ENCODE peak calls at places on chromosomes 1 and 21, in four cellular contexts. D, R, G and P are unnamed samples.

GRCh38 chr21:41361786-41362604 is at the start of gene MX2:
- DNase-seq in G (peak; percentile 34), D (no peak), R (peak; percentile 71), P (peak; percentile 78)

GRCh38 chr1:28518745-28519341 is 13.0 kb downstream of the RCC1 start:
- DNase-seq in D (no peak), R (no peak), G (no peak), P (no peak)

GRCh38 chr1:217564833-217565232 is 66.1 kb downstream of the GPATCH2 start:
- DNase-seq in D (no peak), G (no peak), R (no peak), P (no peak)

GRCh38 chr1:40316595-40317393 is at the start of gene COL9A2:
- DNase-seq in D (peak; percentile 64), G (peak; percentile 82), R (peak; percentile 47), P (no peak)

GRCh38 chr1:33532936-33533335 is 60.5 kb downstream of the ZSCAN20 start:
- DNase-seq in R (no peak), D (no peak), G (no peak), P (no peak)

GRCh38 chr21:36478207-36478701 is 1.7 kb downstream of the CLDN14 start:
- DNase-seq in D (no peak), G (no peak), R (no peak), P (no peak)

GRCh38 chr1:234584431-234584805 is 25.6 kb downstream of the IRF2BP2 start:
- DNase-seq in D (no peak), G (no peak), R (no peak), P (no peak)

GRCh38 chr1:65339866-65340483 is 30.6 kb downstream of the DNAJC6 start:
- DNase-seq in D (no peak), G (no peak), R (no peak), P (no peak)

GRCh38 chr21:36990508-36991205 is 15.8 kb upstream of the RIPPLY3 start:
- DNase-seq in D (no peak), R (no peak), G (peak; percentile 78), P (no peak)

GRCh38 chr1:160206421-160207117 is 1.4 kb downstream of the PEA15 start:
- DNase-seq in G (peak; percentile 79), R (no peak), D (peak; percentile 17), P (no peak)

GRCh38 chr1:145999321-146000024 is 3.1 kb upstream of the TXNIP start:
- DNase-seq in D (no peak), G (peak; percentile 44), R (peak; percentile 74), P (peak; percentile 68)

GRCh38 chr1:229342902-229343587 is at the start of gene CCSAP:
- DNase-seq in D (peak; percentile 74), R (peak; percentile 40), G (peak; percentile 75), P (no peak)

GRCh38 chr1:1510912-1511532 is 940 bp upstream of the ATAD3A start:
- DNase-seq in R (peak; percentile 16), D (peak; percentile 44), G (peak; percentile 80), P (no peak)

GRCh38 chr1:178407662-178408061 is 89.1 kb downstream of the CLEC20A start:
- DNase-seq in R (no peak), G (peak; percentile 51), D (peak; percentile 35), P (no peak)

GRCh38 chr1:245863566-245864184 is 643.4 kb downstream of the SMYD3 start:
- DNase-seq in G (no peak), D (no peak), R (no peak), P (no peak)

GRCh38 chr1:211985556-211986264 is 49.6 kb downstream of the INTS7 start:
- DNase-seq in R (no peak), G (no peak), D (no peak), P (no peak)

GRCh38 chr1:182806015-182806678 is 16.6 kb downstream of the NPL start:
- DNase-seq in D (peak; percentile 77), G (peak; percentile 92), R (no peak), P (no peak)

GRCh38 chr1:218636548-218636947 is 291.4 kb downstream of the TGFB2 start:
- DNase-seq in G (no peak), R (no peak), D (no peak), P (no peak)

GRCh38 chr1:21334214-21335087 is 44.2 kb upstream of the ECE1 start:
- DNase-seq in D (peak; percentile 78), G (peak; percentile 94), R (peak; percentile 88), P (peak; percentile 86)

GRCh38 chr1:113811353-113811887 is 856 bp downstream of the RSBN1 start:
- DNase-seq in G (peak; percentile 86), D (peak; percentile 82), R (no peak), P (no peak)

GRCh38 chr1:184672013-184672726 is 82.5 kb downstream of the EDEM3 start:
- DNase-seq in R (no peak), G (no peak), D (no peak), P (no peak)

GRCh38 chr1:182674346-182675246 is 9.8 kb downstream of the RGS8 start:
- DNase-seq in D (no peak), G (peak; percentile 82), R (peak; percentile 14), P (peak; percentile 77)

GRCh38 chr1:239053269-239053668 is 333.1 kb upstream of the CHRM3 start:
- DNase-seq in D (no peak), R (no peak), G (no peak), P (no peak)

GRCh38 chr1:225368036-225368552 is 59.7 kb downstream of the LBR start:
- DNase-seq in D (no peak), R (no peak), G (no peak), P (no peak)

GRCh38 chr1:31655756-31656155 is 11.1 kb upstream of the PEF1 start:
- DNase-seq in R (no peak), G (no peak), D (no peak), P (no peak)
- TF ChIP-seq CTCF in R (no peak), G (no peak), D (no peak), P (no peak)

GRCh38 chr1:232538943-232539302 is 91.0 kb downstream of the SIPA1L2 start:
- DNase-seq in G (no peak), R (no peak), D (no peak), P (no peak)

GRCh38 chr1:232542633-232543032 is 87.3 kb downstream of the SIPA1L2 start:
- DNase-seq in R (no peak), D (peak; percentile 25), G (no peak), P (no peak)

GRCh38 chr1:232534552-232535517 is 95.1 kb downstream of the SIPA1L2 start:
- DNase-seq in G (no peak), D (no peak), R (no peak), P (no peak)

GRCh38 chr1:232543194-232543593 is 86.7 kb downstream of the SIPA1L2 start:
- DNase-seq in R (no peak), G (no peak), D (no peak), P (no peak)

DNA sequence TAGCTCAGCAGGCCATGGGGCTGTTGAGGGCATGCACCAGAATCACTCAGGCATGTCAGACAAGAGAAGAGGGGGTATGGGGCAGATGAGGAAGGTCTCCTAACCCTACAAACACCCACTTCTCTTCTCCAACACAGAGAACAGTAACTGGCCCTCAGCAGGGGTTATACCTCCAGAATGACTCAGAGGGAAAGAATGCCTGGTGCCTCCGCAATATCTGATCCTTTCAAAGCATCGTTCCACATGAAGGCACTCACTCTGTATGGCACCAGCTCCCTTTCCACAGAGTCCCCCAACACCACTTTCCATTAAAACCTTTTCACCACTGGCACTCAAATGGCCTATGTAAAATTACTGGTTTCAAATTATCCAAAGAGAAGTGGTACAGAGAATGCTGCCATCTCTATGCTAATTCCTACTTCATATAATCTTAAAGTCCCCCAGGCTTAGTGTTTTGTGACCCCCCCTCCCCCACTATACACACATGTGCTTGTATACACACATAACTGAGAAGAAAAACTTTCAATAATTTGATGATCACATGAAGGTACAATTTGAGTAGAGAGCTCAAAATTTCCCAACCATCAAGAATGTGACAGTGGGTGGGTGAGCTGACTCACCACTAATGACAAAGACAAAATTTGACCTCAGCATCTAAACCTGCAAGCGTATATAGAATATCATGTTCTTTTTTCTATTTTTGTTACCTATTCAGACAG is 91.5 kb downstream of the SIPA1L2 start:
- DNase-seq in G (peak; percentile 91), D (peak; percentile 58), R (no peak), P (no peak)
- H3K27ac ChIP-seq in G (peak overlapping the region; percentile 69), D (no peak overlapping the region), R (no peak overlapping the region), P (no peak overlapping the region)

GRCh38 chr1:26998319-26999300 is 5.1 kb downstream of the TRNP1 start:
- DNase-seq in G (peak; percentile 70), R (no peak), D (no peak), P (no peak)

GRCh38 chr1:27001570-27002360 is 8.3 kb downstream of the TRNP1 start:
- DNase-seq in G (peak; percentile 61), D (no peak), R (peak; percentile 70), P (no peak)

GRCh38 chr1:27000092-27000816 is 6.8 kb downstream of the TRNP1 start:
- DNase-seq in D (no peak), G (peak; percentile 44), R (no peak), P (no peak)

GRCh38 chr1:27000817-27001460 is 7.4 kb downstream of the TRNP1 start:
- DNase-seq in G (peak; percentile 50), R (no peak), D (no peak), P (no peak)

GRCh38 chr1:26999440-26999987 is 6.0 kb downstream of the TRNP1 start:
- DNase-seq in G (peak; percentile 95), D (peak; percentile 85), R (peak; percentile 86), P (peak; percentile 95)
- H3K4me3 ChIP-seq in G (no peak overlapping the region), D (no peak overlapping the region), R (no peak overlapping the region), P (peak overlapping the region; percentile 32)

GRCh38 chr1:24961961-24962861 is 32.1 kb upstream of the RUNX3 start:
- DNase-seq in G (peak; percentile 78), D (peak; percentile 57), R (no peak), P (no peak)
- TF ChIP-seq CTCF in G (peak; percentile 75), D (peak; percentile 59), R (no peak), P (no peak)

DNA sequence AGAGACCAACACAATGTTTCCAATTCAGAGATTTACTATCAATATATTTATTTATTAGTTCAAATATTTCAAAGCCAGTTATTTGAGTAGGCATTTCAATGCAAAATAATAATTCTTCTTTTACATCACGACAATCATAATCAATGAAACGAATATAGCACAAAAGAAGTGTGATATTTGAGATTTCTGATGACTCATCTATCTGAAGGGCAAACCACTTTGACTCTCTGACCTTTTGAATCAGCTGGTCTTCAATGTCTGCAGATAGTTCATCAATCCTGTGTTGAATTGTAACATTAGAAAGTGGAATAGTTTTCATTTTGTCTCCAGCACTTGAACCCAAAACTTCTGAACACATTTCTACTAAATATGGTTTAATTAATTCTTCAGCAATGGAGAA is 3.0 kb upstream of the TMEM35B start:
- DNase-seq in G (no peak), R (no peak), D (no peak), P (no peak)
- H3K27ac ChIP-seq in G (no peak overlapping the region), R (no peak overlapping the region), D (no peak overlapping the region), P (no peak overlapping the region)